ENCODE peak calls at places on chromosomes 1 and 21, in nine cellular contexts. F, D, U, Z, P, T, Q, I and X are unnamed samples.

GRCh38 chr21:43370091-43370658 is 56.8 kb downstream of the SIK1 start:
- DNase-seq in F (no peak), D (no peak), U (no peak), Z (no peak), P (peak; percentile 17), T (no peak), Q (no peak), I (no peak), X (no peak)

GRCh38 chr1:86247553-86248279 is 91.1 kb upstream of the COL24A1 start:
- DNase-seq in F (no peak), D (no peak), U (no peak), Z (peak; percentile 36), P (peak; percentile 3), T (no peak), Q (no peak), I (no peak), X (peak; percentile 2)

GRCh38 chr1:229669333-229669732 is 43.3 kb downstream of the URB2 start:
- DNase-seq in F (no peak), D (no peak), U (no peak), Z (no peak), P (no peak), T (no peak), Q (peak; percentile 44), I (no peak), X (no peak)

GRCh38 chr1:59238993-59239392 is 57.9 kb upstream of the FGGY start:
- DNase-seq in F (no peak), D (no peak), U (no peak), Z (no peak), P (no peak), T (no peak), Q (no peak), I (no peak), X (no peak)

GRCh38 chr1:231011963-231012362 is 28.1 kb downstream of the FAM89A start:
- DNase-seq in F (no peak), D (no peak), U (no peak), Z (no peak), P (no peak), T (no peak), Q (no peak), I (no peak), X (no peak)

GRCh38 chr1:31588751-31589515 is 12.6 kb downstream of the TINAGL1 start:
- DNase-seq in F (no peak), D (no peak), U (peak; percentile 75), Z (no peak), P (no peak), T (no peak), Q (peak; percentile 58), I (no peak), X (no peak)

GRCh38 chr1:183093821-183094287 is 70.6 kb downstream of the LAMC1 start:
- DNase-seq in F (no peak), D (no peak), U (peak; percentile 97), Z (peak; percentile 90), P (peak; percentile 82), T (no peak), Q (no peak), I (no peak), X (peak; percentile 48)

GRCh38 chr1:153678519-153679336 is at the start of gene NPR1:
- DNase-seq in F (peak; percentile 57), D (peak; percentile 30), U (no peak), Z (peak; percentile 36), P (no peak), T (no peak), Q (peak; percentile 32), I (no peak), X (no peak)

GRCh38 chr1:231519166-231519565 is 9.3 kb upstream of the TSNAX start:
- DNase-seq in F (no peak), D (no peak), U (no peak), Z (no peak), P (peak; percentile 15), T (no peak), Q (no peak), I (no peak), X (no peak)

GRCh38 chr1:27428316-27429028 is 36.0 kb downstream of the GPR3 start:
- DNase-seq in F (peak; percentile 88), D (no peak), U (peak; percentile 84), Z (no peak), P (no peak), T (peak; percentile 83), Q (peak; percentile 81), I (no peak), X (peak; percentile 57)

GRCh38 chr1:23622284-23622683 is 63.0 kb upstream of the ID3 start:
- DNase-seq in F (no peak), D (no peak), U (no peak), Z (no peak), P (no peak), T (no peak), Q (no peak), I (no peak), X (no peak)

GRCh38 chr1:206890690-206891089 is 6.6 kb upstream of the IL24 start:
- DNase-seq in F (no peak), D (peak; percentile 30), U (no peak), Z (peak; percentile 46), P (peak; percentile 84), T (no peak), Q (peak; percentile 86), I (no peak), X (peak; percentile 61)

GRCh38 chr1:93758842-93759515 is 77.3 kb upstream of the BCAR3 start:
- DNase-seq in F (peak; percentile 81), D (no peak), U (no peak), Z (no peak), P (peak; percentile 89), T (peak; percentile 71), Q (peak; percentile 98), I (peak; percentile 11), X (no peak)

GRCh38 chr21:28338906-28339305 is 653.8 kb downstream of the LTN1 start:
- DNase-seq in F (no peak), D (no peak), U (no peak), Z (no peak), P (no peak), T (no peak), Q (peak; percentile 80), I (no peak), X (no peak)

GRCh38 chr1:204680461-204680860 is 5.1 kb downstream of the LRRN2 start:
- DNase-seq in F (no peak), D (no peak), U (no peak), Z (no peak), P (no peak), T (no peak), Q (no peak), I (no peak), X (no peak)

GRCh38 chr1:186943891-186944686 is 115.3 kb downstream of the PLA2G4A start:
- DNase-seq in F (no peak), D (no peak), U (no peak), Z (no peak), P (no peak), T (no peak), Q (peak; percentile 97), I (no peak), X (no peak)

GRCh38 chr1:25900209-25900608 is 6.0 kb downstream of the STMN1 start:
- DNase-seq in F (no peak), D (no peak), U (no peak), Z (no peak), P (no peak), T (no peak), Q (no peak), I (no peak), X (no peak)

GRCh38 chr1:1216770-1217620 is 3.0 kb upstream of the TNFRSF4 start:
- DNase-seq in F (no peak), D (peak; percentile 82), U (no peak), Z (no peak), P (no peak), T (no peak), Q (no peak), I (no peak), X (no peak)

GRCh38 chr1:204295666-204296065 is 64.1 kb downstream of the PLEKHA6 start:
- DNase-seq in F (no peak), D (no peak), U (no peak), Z (peak; percentile 41), P (no peak), T (no peak), Q (no peak), I (no peak), X (peak; percentile 88)

GRCh38 chr1:66350001-66350547 is 183.9 kb upstream of the SGIP1 start:
- DNase-seq in F (peak; percentile 87), D (peak; percentile 77), U (peak; percentile 58), Z (peak; percentile 68), P (peak; percentile 34), T (peak; percentile 31), Q (peak; percentile 39), I (no peak), X (peak; percentile 71)

GRCh38 chr1:195580988-195581387 is 1027.3 kb downstream of the KCNT2 start:
- DNase-seq in F (peak; percentile 1), D (no peak), U (no peak), Z (no peak), P (peak; percentile 13), T (no peak), Q (no peak), I (no peak), X (no peak)

GRCh38 chr1:200072636-200073285 is 45.3 kb downstream of the NR5A2 start:
- DNase-seq in F (no peak), D (no peak), U (no peak), Z (no peak), P (no peak), T (no peak), Q (peak; percentile 66), I (no peak), X (no peak)

GRCh38 chr21:46604975-46605758 is at the start of gene S100B:
- DNase-seq in F (peak; percentile 95), D (no peak), U (peak; percentile 61), Z (peak; percentile 25), P (no peak), T (no peak), Q (no peak), I (no peak), X (no peak)

GRCh38 chr21:29786509-29786908 is 153.3 kb downstream of the GRIK1 start:
- DNase-seq in F (no peak), D (no peak), U (no peak), Z (no peak), P (no peak), T (no peak), Q (no peak), I (no peak), X (no peak)

GRCh38 chr1:247102381-247102780 is 1.8 kb downstream of the ZNF669 start:
- DNase-seq in F (no peak), D (no peak), U (no peak), Z (peak; percentile 33), P (peak; percentile 76), T (no peak), Q (no peak), I (no peak), X (no peak)

GRCh38 chr1:2271841-2272655 is 43.9 kb downstream of the SKI start:
- DNase-seq in F (no peak), D (no peak), U (no peak), Z (no peak), P (no peak), T (no peak), Q (no peak), I (no peak), X (no peak)

GRCh38 chr1:104636581-104636980 is 886.9 kb downstream of the AMY1C start:
- DNase-seq in F (peak; percentile 7), D (no peak), U (no peak), Z (no peak), P (no peak), T (no peak), Q (no peak), I (no peak), X (no peak)

GRCh38 chr1:24987875-24988559 is 57.9 kb upstream of the RUNX3 start:
- DNase-seq in F (no peak), D (no peak), U (no peak), Z (no peak), P (no peak), T (no peak), Q (no peak), I (no peak), X (no peak)

GRCh38 chr1:78122389-78122788 is 76.6 kb downstream of the GIPC2 start:
- DNase-seq in F (peak; percentile 3), D (no peak), U (no peak), Z (no peak), P (no peak), T (no peak), Q (no peak), I (no peak), X (no peak)

GRCh38 chr1:151130837-151131586 is 15.4 kb downstream of the SEMA6C start:
- DNase-seq in F (no peak), D (peak; percentile 59), U (peak; percentile 96), Z (peak; percentile 78), P (peak; percentile 32), T (no peak), Q (peak; percentile 93), I (peak; percentile 79), X (no peak)

GRCh38 chr1:165844114-165844798 is 16.8 kb downstream of the UCK2 start:
- DNase-seq in F (no peak), D (no peak), U (peak; percentile 18), Z (no peak), P (no peak), T (no peak), Q (no peak), I (no peak), X (no peak)